ENCODE peak calls at places on chromosomes 1 and 21, in eight cellular contexts. N, H, R, P, F, G, B and T are unnamed samples.

GRCh38 chr1:43288058-43288784 is 2.8 kb upstream of the C1orf210 start:
- DNase-seq in N (no peak), H (no peak), R (no peak), P (peak), F (no peak), G (no peak), B (no peak), T (no peak)

GRCh38 chr1:208219659-208220282 is 24.4 kb downstream of the PLXNA2 start:
- DNase-seq in N (no peak), H (peak), R (no peak), P (no peak), F (peak), G (no peak), B (no peak), T (no peak)

GRCh38 chr1:80217377-80217986 is 1211.0 kb upstream of the ADGRL4 start:
- DNase-seq in N (peak), H (peak), R (no peak), P (peak), F (peak), G (peak), B (peak), T (no peak)

GRCh38 chr1:1907098-1907736 is 7.8 kb upstream of the CALML6 start:
- DNase-seq in N (no peak), H (peak), R (no peak), P (no peak), F (no peak), G (no peak), B (no peak), T (no peak)

GRCh38 chr1:43267291-43267805 is 2.4 kb upstream of the TMEM125 start:
- DNase-seq in N (peak), H (peak), R (no peak), P (peak), F (peak), G (no peak), B (peak), T (no peak)

GRCh38 chr1:227949341-227949921 is 1.7 kb upstream of the WNT9A start:
- DNase-seq in N (no peak), H (no peak), R (no peak), P (no peak), F (no peak), G (no peak), B (no peak), T (no peak)

GRCh38 chr1:158026641-158027040 is 33.2 kb downstream of the KIRREL1 start:
- DNase-seq in N (no peak), H (no peak), R (no peak), P (no peak), F (no peak), G (no peak), B (no peak), T (no peak)

GRCh38 chr1:201714542-201715276 is 114.2 kb upstream of the IPO9 start:
- DNase-seq in N (peak), H (peak), R (peak), P (peak), F (peak), G (no peak), B (peak), T (no peak)

GRCh38 chr1:85313888-85314696 is 37.7 kb upstream of the BCL10 start:
- DNase-seq in N (peak), H (peak), R (no peak), P (no peak), F (peak), G (no peak), B (peak), T (no peak)

GRCh38 chr21:42553435-42553834 is 39.8 kb downstream of the SLC37A1 start:
- DNase-seq in N (no peak), H (peak), R (no peak), P (no peak), F (no peak), G (no peak), B (no peak), T (no peak)

GRCh38 chr21:33007747-33008146 is 18.0 kb upstream of the OLIG2 start:
- DNase-seq in N (no peak), H (peak), R (no peak), P (no peak), F (no peak), G (no peak), B (no peak), T (no peak)

GRCh38 chr1:119097380-119097779 is 43.1 kb downstream of the WARS2 start:
- DNase-seq in N (peak), H (peak), R (no peak), P (no peak), F (no peak), G (no peak), B (no peak), T (no peak)

GRCh38 chr1:211589782-211590721 is 11.1 kb upstream of the SLC30A1 start:
- DNase-seq in N (peak), H (peak), R (no peak), P (peak), F (no peak), G (no peak), B (peak), T (no peak)

GRCh38 chr1:165645654-165646366 is 14.8 kb downstream of the MGST3 start:
- DNase-seq in N (no peak), H (no peak), R (no peak), P (no peak), F (no peak), G (no peak), B (no peak), T (no peak)

GRCh38 chr1:2381741-2382620 is 9.4 kb downstream of the MORN1 start:
- DNase-seq in N (peak), H (peak), R (peak), P (peak), F (peak), G (peak), B (peak), T (peak)

GRCh38 chr1:32351859-32352745 is 10.2 kb downstream of the FAM229A start:
- DNase-seq in N (no peak), H (peak), R (no peak), P (peak), F (peak), G (no peak), B (no peak), T (no peak)

GRCh38 chr1:45205910-45206721 is at the start of gene ZSWIM5:
- DNase-seq in N (no peak), H (peak), R (no peak), P (peak), F (no peak), G (peak), B (no peak), T (peak)

GRCh38 chr1:152870831-152871730 is 7.0 kb upstream of the SMCP start:
- DNase-seq in N (no peak), H (no peak), R (no peak), P (peak), F (peak), G (peak), B (peak), T (no peak)

GRCh38 chr1:179788259-179788658 is 45.2 kb downstream of the FAM163A start:
- DNase-seq in N (no peak), H (no peak), R (no peak), P (no peak), F (no peak), G (no peak), B (no peak), T (no peak)

GRCh38 chr1:115068780-115069179 is 20.5 kb downstream of the TSPAN2 start:
- DNase-seq in N (no peak), H (no peak), R (no peak), P (no peak), F (no peak), G (no peak), B (no peak), T (no peak)

GRCh38 chr1:2594001-2594640 is 7.5 kb downstream of the PRXL2B start:
- DNase-seq in N (no peak), H (no peak), R (no peak), P (no peak), F (no peak), G (no peak), B (no peak), T (no peak)

GRCh38 chr21:34187935-34188334 is 114.6 kb downstream of the MRPS6 start:
- DNase-seq in N (peak), H (no peak), R (no peak), P (no peak), F (no peak), G (no peak), B (peak), T (no peak)

GRCh38 chr1:16167331-16168143 is 11.7 kb upstream of the EPHA2 start:
- DNase-seq in N (no peak), H (peak), R (no peak), P (no peak), F (no peak), G (peak), B (no peak), T (peak)

GRCh38 chr1:1347026-1347595 is 2.1 kb downstream of the DVL1 start:
- DNase-seq in N (no peak), H (no peak), R (no peak), P (no peak), F (no peak), G (no peak), B (no peak), T (no peak)

GRCh38 chr1:115642168-115643072 is 650 bp downstream of the VANGL1 start:
- DNase-seq in N (no peak), H (peak), R (no peak), P (no peak), F (peak), G (peak), B (no peak), T (no peak)

GRCh38 chr1:30452925-30453324 is 270.5 kb downstream of the MATN1 start:
- DNase-seq in N (no peak), H (no peak), R (no peak), P (no peak), F (no peak), G (no peak), B (no peak), T (no peak)

GRCh38 chr1:206495493-206496046 is 11.8 kb upstream of the RASSF5 start:
- DNase-seq in N (no peak), H (no peak), R (no peak), P (no peak), F (no peak), G (no peak), B (no peak), T (no peak)

GRCh38 chr1:207898836-207899235 is 12.1 kb downstream of the CD34 start:
- DNase-seq in N (no peak), H (no peak), R (no peak), P (no peak), F (no peak), G (no peak), B (no peak), T (no peak)

GRCh38 chr1:46198026-46198826 is at the start of gene POMGNT1:
- DNase-seq in N (no peak), H (peak), R (no peak), P (peak), F (peak), G (peak), B (no peak), T (peak)

GRCh38 chr1:206891412-206891811 is 5.8 kb upstream of the IL24 start:
- DNase-seq in N (no peak), H (no peak), R (no peak), P (no peak), F (no peak), G (no peak), B (no peak), T (no peak)

GRCh38 chr1:192445849-192446489 is 129.2 kb downstream of the RGS21 start:
- DNase-seq in N (peak), H (peak), R (peak), P (peak), F (peak), G (peak), B (peak), T (peak)

GRCh38 chr1:99814373-99814900 is 35.7 kb upstream of the AGL start:
- DNase-seq in N (no peak), H (no peak), R (no peak), P (no peak), F (no peak), G (no peak), B (no peak), T (no peak)

GRCh38 chr1:8255712-8256111 is 62.2 kb upstream of the SLC45A1 start:
- DNase-seq in N (no peak), H (no peak), R (no peak), P (no peak), F (no peak), G (no peak), B (no peak), T (no peak)

GRCh38 chr1:201886103-201886885 is 2.4 kb upstream of the SHISA4 start:
- DNase-seq in N (no peak), H (no peak), R (no peak), P (no peak), F (no peak), G (no peak), B (no peak), T (no peak)

GRCh38 chr1:77400781-77401180 is 119.0 kb downstream of the AK5 start:
- DNase-seq in N (no peak), H (peak), R (no peak), P (no peak), F (no peak), G (no peak), B (no peak), T (no peak)